ENCODE peak calls at places on chromosome 6, in four cellular contexts. Z is tibial nerve, F is brain microvascular endothelial cell, U is epithelial cell of esophagus. J is an unnamed sample.

GRCh38 chr6:87791982-87792381 is 89.9 kb upstream of the AKIRIN2 start:
- DNase-seq in Z (no peak), F (no peak), U (no peak), J (no peak)

GRCh38 chr6:111464184-111464583 is 18.8 kb downstream of the REV3L start:
- DNase-seq in F (no peak), Z (no peak), U (no peak), J (no peak)

GRCh38 chr6:166353507-166353906 is 11.2 kb upstream of the SFT2D1 start:
- DNase-seq in U (no peak), F (no peak), Z (no peak), J (no peak)

GRCh38 chr6:152054441-152054840 is 247.0 kb downstream of the ESR1 start:
- DNase-seq in U (peak), Z (no peak), F (no peak), J (no peak)

GRCh38 chr6:25050356-25050755 is 114.6 kb upstream of the RIPOR2 start:
- DNase-seq in F (peak), Z (no peak), U (peak), J (peak)

GRCh38 chr6:131381694-131382093 is 191.3 kb upstream of the ARG1 start:
- DNase-seq in U (no peak), F (peak), Z (no peak), J (no peak)

GRCh38 chr6:157595768-157596167 is 214.8 kb downstream of the ZDHHC14 start:
- DNase-seq in Z (no peak), U (no peak), F (no peak), J (no peak)

GRCh38 chr6:55902796-55903195 is 27.4 kb upstream of the BMP5 start:
- DNase-seq in Z (no peak), F (no peak), U (no peak), J (no peak)

GRCh38 chr6:134254118-134254517 is 63.8 kb downstream of the SGK1 start:
- DNase-seq in Z (no peak), F (no peak), U (no peak), J (no peak)

GRCh38 chr6:108904731-108905130 is 56.5 kb downstream of the ARMC2 start:
- DNase-seq in U (no peak), F (no peak), Z (no peak), J (no peak)

GRCh38 chr6:113833537-113833936 is 23.6 kb upstream of the MARCKS start:
- DNase-seq in F (no peak), Z (no peak), U (peak), J (no peak)

GRCh38 chr6:3795836-3796395 is 44.4 kb upstream of the PXDC1 start:
- DNase-seq in U (no peak), F (no peak), Z (no peak), J (no peak)

GRCh38 chr6:158231551-158232444 is 63.6 kb downstream of the GTF2H5 start:
- DNase-seq in F (peak), U (peak), Z (peak), J (no peak)

GRCh38 chr6:111263837-111264236 is 176.5 kb downstream of the SLC16A10 start:
- DNase-seq in U (peak), F (peak), Z (no peak), J (no peak)

GRCh38 chr6:16901777-16902176 is 140.5 kb upstream of the ATXN1 start:
- DNase-seq in Z (peak), F (peak), U (peak), J (no peak)

GRCh38 chr6:39948156-39948850 is 14.0 kb upstream of the MOCS1 start:
- DNase-seq in F (no peak), Z (no peak), U (no peak), J (peak)

GRCh38 chr6:35511183-35511941 is 1.3 kb downstream of the TULP1 start:
- DNase-seq in Z (no peak), F (no peak), U (no peak), J (no peak)

GRCh38 chr6:170243791-170244291 is 47.0 kb downstream of the DLL1 start:
- DNase-seq in F (no peak), U (no peak), Z (no peak), J (no peak)

GRCh38 chr6:15855311-15855710 is 192.5 kb upstream of the DTNBP1 start:
- DNase-seq in Z (no peak), F (no peak), U (no peak), J (no peak)

GRCh38 chr6:36949636-36950035 is 4.9 kb upstream of the PI16 start:
- DNase-seq in Z (no peak), U (peak), F (peak), J (no peak)

GRCh38 chr6:125316621-125317020 is 14.9 kb upstream of the HDDC2 start:
- DNase-seq in F (no peak), U (no peak), Z (no peak), J (no peak)

GRCh38 chr6:7324520-7324919 is 11.5 kb upstream of the SSR1 start:
- DNase-seq in U (no peak), Z (no peak), F (no peak), J (no peak)

GRCh38 chr6:107869871-107870270 is 45.8 kb upstream of the SCML4 start:
- DNase-seq in F (no peak), Z (no peak), U (no peak), J (no peak)

GRCh38 chr6:45388328-45388727 is 10.6 kb upstream of the SUPT3H start:
- DNase-seq in F (no peak), U (peak), Z (no peak), J (no peak)

GRCh38 chr6:42443312-42444075 is 8.2 kb downstream of the TRERF1 start:
- DNase-seq in F (no peak), Z (no peak), U (no peak), J (no peak)
- H3K4me3 ChIP-seq in F (no peak), Z (no peak), U (no peak), J (no peak)

DNA sequence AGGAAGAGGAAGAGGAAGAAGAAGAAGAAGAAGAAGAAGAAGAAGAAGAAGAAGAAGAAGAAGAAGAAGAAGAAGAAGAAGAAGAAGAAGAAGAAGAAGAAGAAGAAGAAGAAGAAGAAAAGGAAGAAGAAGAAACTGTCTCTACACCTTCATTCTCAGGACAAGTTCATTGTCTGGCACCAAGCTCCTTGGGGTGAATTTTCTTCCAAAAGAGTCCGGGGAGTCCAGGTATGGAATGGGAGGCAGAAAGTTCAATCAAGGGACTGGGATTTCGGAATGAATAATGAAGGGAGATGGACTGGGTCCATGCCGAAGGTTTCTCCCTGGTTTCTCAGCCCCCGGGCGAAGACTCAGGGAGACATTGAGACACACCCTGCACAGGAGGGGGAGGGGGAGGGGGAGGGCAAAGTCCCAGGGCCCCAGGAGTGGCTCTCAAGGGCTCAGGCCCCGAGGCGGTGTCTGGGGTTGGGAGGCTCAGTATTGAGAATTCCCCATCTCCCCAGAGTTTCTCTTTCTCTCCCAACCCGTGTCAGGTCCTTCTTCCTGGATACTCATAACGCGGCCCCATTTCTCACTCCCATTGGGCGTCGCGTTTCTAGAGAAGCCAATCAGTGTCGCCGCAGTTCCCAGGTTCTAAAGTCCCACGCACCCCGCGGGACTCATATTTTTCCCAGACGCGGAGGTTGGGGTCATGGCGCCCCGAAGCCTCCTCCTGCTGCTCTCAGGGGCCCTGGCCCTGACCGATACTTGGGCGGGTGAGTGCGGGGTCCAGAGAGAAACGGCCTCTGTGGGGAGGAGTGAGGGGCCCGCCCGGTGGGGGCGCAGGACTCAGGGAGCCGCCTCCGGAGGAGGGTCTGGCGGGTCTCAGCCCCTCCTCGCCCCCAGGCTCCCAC is at the start of gene HLA-F:
- DNase-seq in F (peak), Z (peak), U (peak), J (peak)
- H3K4me3 ChIP-seq in F (peak), Z (peak), U (peak), J (peak)

DNA sequence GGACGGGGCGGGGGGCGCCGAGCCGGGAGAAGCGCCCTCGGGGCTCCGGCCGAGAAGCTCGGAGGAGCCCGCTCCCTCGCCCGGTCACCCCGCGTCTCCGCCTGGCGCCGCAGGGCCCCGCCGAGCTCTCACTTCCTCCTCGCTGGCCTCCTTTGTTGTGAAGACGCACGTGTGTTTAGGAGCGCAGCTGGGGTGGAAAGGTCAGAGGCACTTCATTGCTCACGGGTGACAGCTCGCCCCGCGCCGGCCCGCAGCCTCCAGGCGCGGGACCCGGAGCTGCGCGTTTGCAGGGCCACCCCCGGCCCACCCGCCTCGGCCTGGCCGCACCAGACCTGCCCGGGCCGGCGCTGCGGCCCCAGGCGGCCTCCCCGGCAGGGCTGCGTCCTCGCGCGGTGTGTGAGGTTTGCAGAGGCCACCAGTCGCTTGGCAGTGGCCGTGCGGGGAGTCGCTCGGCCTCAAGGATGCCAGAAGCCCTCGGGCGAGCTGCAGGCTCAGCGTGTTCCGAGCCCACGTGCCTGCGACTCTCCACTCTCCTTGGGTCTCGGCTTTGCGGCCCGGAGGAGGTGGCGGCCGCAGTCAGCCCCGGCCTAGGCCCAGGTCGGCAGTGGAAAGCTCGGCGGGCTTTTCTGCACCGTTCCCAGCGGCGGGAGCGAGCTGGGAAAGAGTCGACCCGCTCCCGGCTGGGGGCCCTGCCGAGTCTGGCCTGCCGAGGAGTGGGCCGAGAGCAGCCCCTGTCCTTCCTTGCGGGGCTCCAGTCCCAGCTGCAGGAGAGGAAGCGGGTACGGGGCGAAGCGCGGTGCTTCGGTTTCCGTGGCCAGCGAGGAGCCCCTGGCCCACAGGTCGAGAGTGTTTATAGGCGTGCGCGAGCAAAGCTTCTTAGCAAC is 5.3 kb downstream of the FOXC1 start:
- DNase-seq in F (no peak), Z (no peak), U (peak), J (no peak)
- H3K4me3 ChIP-seq in F (peak), Z (peak), U (peak), J (no peak)

GRCh38 chr6:34144581-34145160 is 1.2 kb downstream of the GRM4 start:
- DNase-seq in F (no peak), Z (no peak), U (no peak), J (no peak)
- H3K4me3 ChIP-seq in F (no peak), Z (no peak), U (no peak), J (peak)

GRCh38 chr6:98825602-98826230 is 8.7 kb upstream of the POU3F2 start:
- DNase-seq in U (no peak), F (no peak), Z (no peak), J (no peak)
- H3K4me3 ChIP-seq in U (no peak), F (no peak), Z (no peak), J (no peak)

GRCh38 chr6:27810768-27811298 is 101.4 kb downstream of the OR2B2 start:
- DNase-seq in U (peak), Z (no peak), F (no peak), J (peak)

GRCh38 chr6:27811383-27811782 is 100.8 kb downstream of the OR2B2 start:
- DNase-seq in F (no peak), Z (no peak), U (no peak), J (no peak)

GRCh38 chr6:27814665-27815424 is 97.4 kb downstream of the OR2B2 start:
- DNase-seq in F (peak), U (peak), Z (no peak), J (peak)

GRCh38 chr6:27812078-27812804 is 100.0 kb downstream of the OR2B2 start:
- DNase-seq in Z (no peak), F (no peak), U (no peak), J (no peak)

GRCh38 chr6:27812805-27813626 is 99.2 kb downstream of the OR2B2 start:
- DNase-seq in U (no peak), Z (no peak), F (no peak), J (no peak)
- H3K4me3 ChIP-seq in U (no peak), Z (no peak), F (no peak), J (peak)

GRCh38 chr6:44022296-44022661 is 105.0 kb downstream of the MRPL14 start:
- DNase-seq in Z (no peak), F (no peak), U (peak), J (no peak)
- H3K4me3 ChIP-seq in Z (no peak), F (no peak), U (no peak), J (no peak)

DNA sequence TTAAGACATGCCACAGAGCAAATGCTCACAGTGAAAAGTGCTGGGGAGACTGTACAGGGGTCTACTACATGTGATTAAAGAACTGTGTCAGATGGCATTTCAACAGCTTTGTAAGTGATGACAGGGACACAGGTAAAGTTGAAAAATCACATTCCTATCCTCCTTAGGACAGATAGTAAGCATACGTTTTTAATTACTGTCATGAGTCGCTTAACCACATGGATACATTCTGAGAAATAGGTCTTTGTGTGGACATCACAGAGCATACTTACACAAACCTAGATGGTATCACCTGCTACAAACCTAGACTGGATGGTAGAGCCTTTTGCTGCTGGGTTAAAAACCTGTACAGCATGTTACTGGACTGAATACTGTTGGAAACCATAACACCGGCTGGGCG is 645.9 kb upstream of the AGPAT4 start:
- DNase-seq in Z (no peak), U (peak), F (no peak), J (no peak)
- H3K4me3 ChIP-seq in Z (no peak), U (no peak), F (no peak), J (no peak)

J was measured in Jurkat, Clone E6-1.